ENCODE peak calls at places on chromosomes 1 and 21, in eight cellular contexts. Y, B, P, U, H, F, Z and Q are unnamed samples.

GRCh38 chr1:77802026-77802425 is 22.6 kb downstream of the MIGA1 start:
- DNase-seq in P (no peak), H (no peak), F (no peak), Z (no peak), U (no peak), Y (no peak), B (no peak), Q (no peak)

GRCh38 chr1:41355761-41356160 is 5.5 kb upstream of the FOXO6 start:
- DNase-seq in P (no peak), Z (no peak), U (no peak), F (no peak), B (no peak), Y (no peak), H (peak; percentile 25), Q (no peak)

GRCh38 chr1:231998791-231999190 is 372.2 kb downstream of the DISC1 start:
- DNase-seq in U (no peak), F (no peak), Y (no peak), Z (no peak), H (no peak), P (no peak), B (no peak), Q (no peak)

GRCh38 chr1:109240158-109241152 is 8.9 kb upstream of the CELSR2 start:
- DNase-seq in Z (no peak), F (no peak), Y (peak; percentile 54), B (peak; percentile 56), U (peak; percentile 95), H (peak; percentile 71), P (peak; percentile 53), Q (peak; percentile 28)

GRCh38 chr1:196317535-196318522 is 290.4 kb downstream of the KCNT2 start:
- DNase-seq in F (peak; percentile 11), Y (peak; percentile 66), B (no peak), P (peak; percentile 53), U (peak; percentile 57), H (no peak), Z (no peak), Q (no peak)

GRCh38 chr1:204479387-204480136 is 15.0 kb downstream of the PIK3C2B start:
- DNase-seq in Z (no peak), Y (no peak), B (no peak), P (no peak), H (no peak), F (no peak), U (peak; percentile 92), Q (no peak)

GRCh38 chr1:231337043-231337471 is 595 bp downstream of the EXOC8 start:
- DNase-seq in B (no peak), Z (peak; percentile 46), P (no peak), H (peak; percentile 92), U (no peak), Y (no peak), F (no peak), Q (no peak)

GRCh38 chr1:116988908-116989307 is 12.7 kb upstream of the CD101 start:
- DNase-seq in F (no peak), B (no peak), Y (no peak), P (no peak), H (no peak), U (peak; percentile 11), Z (no peak), Q (no peak)

GRCh38 chr1:213779228-213779627 is 208.5 kb upstream of the PROX1 start:
- DNase-seq in Y (no peak), H (no peak), P (no peak), Z (no peak), F (no peak), U (peak; percentile 20), B (no peak), Q (no peak)

GRCh38 chr1:214514032-214514818 is 37.2 kb downstream of the PTPN14 start:
- DNase-seq in F (no peak), Z (no peak), U (no peak), B (no peak), H (no peak), P (peak; percentile 19), Y (peak; percentile 91), Q (no peak)

GRCh38 chr1:42423621-42424200 is 32.1 kb downstream of the ZMYND12 start:
- DNase-seq in F (no peak), Y (no peak), H (no peak), P (no peak), B (no peak), Z (no peak), U (no peak), Q (no peak)

GRCh38 chr1:87176514-87176913 is 152.2 kb upstream of the LMO4 start:
- DNase-seq in P (no peak), Z (no peak), Y (no peak), U (no peak), B (no peak), F (no peak), H (no peak), Q (no peak)

GRCh38 chr1:31219489-31219888 is 20.2 kb downstream of the NKAIN1 start:
- DNase-seq in F (no peak), B (no peak), U (no peak), Z (no peak), Y (no peak), P (no peak), H (no peak), Q (no peak)

GRCh38 chr1:222243902-222244301 is 304.0 kb downstream of the HHIPL2 start:
- DNase-seq in B (no peak), F (no peak), Y (no peak), P (no peak), H (no peak), U (peak; percentile 43), Z (no peak), Q (no peak)

GRCh38 chr1:41447995-41448770 is 36.3 kb downstream of the EDN2 start:
- DNase-seq in Y (no peak), H (no peak), B (no peak), P (no peak), Z (no peak), U (peak; percentile 29), F (no peak), Q (no peak)

GRCh38 chr1:36372617-36373016 is 13.1 kb downstream of the STK40 start:
- DNase-seq in Z (no peak), H (no peak), P (no peak), F (no peak), U (no peak), B (no peak), Y (no peak), Q (no peak)

GRCh38 chr1:25572708-25573590 is 29.5 kb downstream of the LDLRAP1 start:
- DNase-seq in B (no peak), H (no peak), U (peak; percentile 57), Y (peak; percentile 44), P (no peak), Z (peak; percentile 52), F (peak; percentile 67), Q (no peak)

GRCh38 chr1:109476825-109477224 is 6.9 kb upstream of the ATXN7L2 start:
- DNase-seq in F (no peak), P (no peak), B (no peak), U (no peak), H (no peak), Y (no peak), Z (no peak), Q (no peak)

GRCh38 chr21:15558884-15559283 is 170.9 kb upstream of the USP25 start:
- DNase-seq in H (no peak), Z (no peak), P (no peak), B (no peak), Y (no peak), U (no peak), F (no peak), Q (no peak)

GRCh38 chr1:161973924-161974845 is 49.5 kb downstream of the OLFML2B start:
- DNase-seq in Z (no peak), F (no peak), Y (no peak), P (no peak), U (no peak), H (no peak), B (no peak), Q (no peak)

DNA sequence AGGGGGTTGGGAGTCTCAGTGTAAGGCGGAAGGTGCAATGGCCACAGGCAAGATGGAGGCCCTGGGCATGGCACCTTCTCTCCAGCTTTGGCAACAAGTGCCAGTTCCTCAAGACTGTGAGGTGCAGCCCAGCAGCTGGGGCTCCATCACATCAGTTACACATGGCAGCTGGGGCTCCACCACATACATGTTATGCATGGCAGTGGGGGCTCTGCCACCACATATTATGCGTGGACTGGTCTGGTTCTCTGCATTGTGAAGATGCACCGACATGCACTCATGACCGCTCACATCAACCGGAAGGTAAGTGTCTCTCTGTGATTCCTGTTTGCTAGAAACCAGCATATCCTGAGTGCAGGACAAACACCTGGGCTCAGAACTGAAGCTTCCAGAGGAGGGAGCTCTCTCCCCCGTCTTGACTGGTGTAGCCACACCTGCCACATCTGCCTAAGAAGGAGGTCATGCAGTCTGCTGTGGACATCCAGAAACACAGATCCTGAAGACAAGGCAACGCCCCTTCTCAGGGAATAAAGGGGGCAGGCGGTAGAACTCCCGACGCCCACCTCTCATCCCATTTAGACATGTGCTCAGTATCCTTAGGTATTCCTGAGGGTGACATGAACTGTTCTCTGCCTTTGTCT is 104.1 kb upstream of the TMPRSS2 start:
- DNase-seq in B (no peak), Y (no peak), U (peak; percentile 77), P (no peak), F (peak; percentile 32), H (no peak), Z (no peak), Q (no peak)
- TF ChIP-seq CTCF in B (no peak), Y (no peak), U (no peak), P (no peak), F (no peak), H (no peak), Z (no peak), Q (no peak)

DNA sequence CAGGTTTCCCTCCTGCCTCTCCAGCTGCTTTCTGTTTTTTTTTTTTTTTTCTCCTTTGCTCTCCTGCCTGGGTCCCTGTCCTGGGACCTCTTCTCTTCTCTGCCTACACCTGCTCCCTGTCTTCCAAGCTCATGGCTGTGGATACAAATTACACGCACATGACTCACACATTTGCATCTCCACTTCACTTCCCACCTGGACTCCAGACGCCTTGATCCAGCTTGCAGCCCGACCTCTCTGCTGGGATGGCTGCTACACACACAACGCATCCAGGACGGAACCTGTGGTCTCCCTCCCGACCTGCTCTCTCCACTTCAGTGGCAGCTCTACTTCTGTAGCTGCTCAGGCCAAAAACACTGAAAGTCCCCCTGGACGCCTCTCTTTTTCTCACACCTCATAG is 44.4 kb upstream of the B3GALT5 start:
- DNase-seq in B (no peak), P (no peak), F (no peak), U (no peak), Z (no peak), Y (no peak), H (no peak), Q (no peak)
- TF ChIP-seq CTCF in B (no peak), P (no peak), F (no peak), U (no peak), Z (no peak), Y (no peak), H (no peak), Q (no peak)

DNA sequence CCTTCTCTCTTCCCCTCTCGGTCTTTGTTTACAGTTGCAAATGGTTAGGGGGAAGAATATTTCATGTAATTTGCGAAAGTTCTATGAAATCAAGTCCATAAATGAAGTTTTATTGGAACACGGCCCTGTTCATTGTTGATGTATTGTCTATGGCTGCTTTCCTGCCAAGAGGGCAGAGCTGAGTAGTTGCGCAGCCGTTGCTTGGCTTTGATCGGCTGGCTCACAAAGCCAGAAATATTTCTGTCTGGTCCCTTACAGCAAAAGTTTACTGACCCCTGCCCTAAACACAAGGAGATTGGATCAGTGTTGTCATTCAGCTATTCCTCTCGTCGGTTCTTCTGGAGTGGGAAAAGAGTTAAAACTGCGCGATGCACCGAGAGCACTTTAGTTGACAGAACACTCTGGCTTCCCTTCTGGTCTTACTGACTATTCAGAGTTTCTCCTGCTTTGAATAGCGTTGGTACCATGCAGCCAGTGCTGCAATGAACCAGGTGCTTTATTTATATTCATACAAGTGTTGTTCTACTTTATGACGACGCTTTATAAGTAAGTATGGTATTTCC is 831 bp downstream of the ZBTB40 start:
- DNase-seq in Z (peak; percentile 34), B (no peak), H (no peak), P (peak; percentile 24), Y (peak; percentile 80), U (peak; percentile 13), F (peak; percentile 19), Q (no peak)
- TF ChIP-seq CTCF in Z (no peak), B (no peak), H (no peak), P (no peak), Y (no peak), U (no peak), F (no peak), Q (no peak)

GRCh38 chr1:47951545-47952235 is 45.5 kb downstream of the TRABD2B start:
- DNase-seq in H (no peak), Z (no peak), U (no peak), B (no peak), Y (no peak), P (no peak), F (no peak), Q (no peak)
- TF ChIP-seq CTCF in H (no peak), Z (no peak), U (no peak), B (no peak), Y (no peak), P (no peak), F (no peak), Q (no peak)